ENCODE peak calls at places on chromosomes 3 and 15, in four cellular contexts. One of them, this sample, is unnamed.

GRCh38 chr3:129122697-129123055 is 1.1 kb upstream of the RAB43 start:
- DNase-seq in SK-N-SH: no peak
- DNase-seq in H1: no peak
- DNase-seq in K562: no peak
- DNase-seq in this sample: no peak

GRCh38 chr3:105538483-105538882 is 171.8 kb downstream of the ALCAM start:
- DNase-seq in SK-N-SH: no peak
- DNase-seq in H1: no peak
- DNase-seq in K562: no peak
- DNase-seq in this sample: no peak

GRCh38 chr3:170469151-170470062 is 50.7 kb downstream of the CLDN11 start:
- DNase-seq in SK-N-SH: peak
- DNase-seq in H1: no peak
- DNase-seq in K562: no peak
- DNase-seq in this sample: no peak

GRCh38 chr15:31207246-31207645 is 105.7 kb upstream of the TRPM1 start:
- DNase-seq in SK-N-SH: no peak
- DNase-seq in H1: no peak
- DNase-seq in K562: no peak
- DNase-seq in this sample: no peak

GRCh38 chr3:933311-933710 is 159.5 kb upstream of the CNTN6 start:
- DNase-seq in SK-N-SH: no peak
- DNase-seq in H1: no peak
- DNase-seq in K562: no peak
- DNase-seq in this sample: no peak

GRCh38 chr3:49600781-49601180 is 46.5 kb downstream of the BSN start:
- DNase-seq in SK-N-SH: no peak
- DNase-seq in H1: no peak
- DNase-seq in K562: no peak
- DNase-seq in this sample: no peak

GRCh38 chr3:70851066-70851465 is 538.6 kb upstream of the MDFIC2 start:
- DNase-seq in SK-N-SH: no peak
- DNase-seq in H1: no peak
- DNase-seq in K562: no peak
- DNase-seq in this sample: no peak

GRCh38 chr15:51375966-51376640 is 34.6 kb downstream of the GLDN start:
- DNase-seq in SK-N-SH: no peak
- DNase-seq in H1: no peak
- DNase-seq in K562: no peak
- DNase-seq in this sample: no peak

GRCh38 chr3:157438371-157438735 is 1.7 kb downstream of the PTX3 start:
- DNase-seq in SK-N-SH: peak
- DNase-seq in H1: no peak
- DNase-seq in K562: no peak
- DNase-seq in this sample: no peak

GRCh38 chr15:40246496-40247275 is 7.8 kb downstream of the PAK6 start:
- DNase-seq in SK-N-SH: no peak
- DNase-seq in H1: no peak
- DNase-seq in K562: no peak
- DNase-seq in this sample: no peak

GRCh38 chr15:33581032-33581431 is 270.3 kb downstream of the RYR3 start:
- DNase-seq in SK-N-SH: no peak
- DNase-seq in H1: no peak
- DNase-seq in K562: no peak
- DNase-seq in this sample: no peak

GRCh38 chr3:177729939-177730700 is 532.8 kb upstream of the TBL1XR1 start:
- DNase-seq in SK-N-SH: peak
- DNase-seq in H1: no peak
- DNase-seq in K562: no peak
- DNase-seq in this sample: no peak

GRCh38 chr3:184196536-184196935 is 10.5 kb downstream of the ABCF3 start:
- DNase-seq in SK-N-SH: no peak
- DNase-seq in H1: no peak
- DNase-seq in K562: no peak
- DNase-seq in this sample: no peak

GRCh38 chr15:23695282-23695681 is 8.2 kb upstream of the NDN start:
- DNase-seq in SK-N-SH: no peak
- DNase-seq in H1: no peak
- DNase-seq in K562: no peak
- DNase-seq in this sample: no peak
- TF ChIP-seq NRF1 in SK-N-SH: no peak
- TF ChIP-seq NRF1 in H1: no peak
- TF ChIP-seq NRF1 in K562: no peak
- TF ChIP-seq NRF1 in this sample: no peak

GRCh38 chr15:89904519-89904918 is 8.2 kb downstream of the ARPIN start:
- DNase-seq in SK-N-SH: no peak
- DNase-seq in H1: no peak
- DNase-seq in K562: no peak
- DNase-seq in this sample: no peak

GRCh38 chr15:89905846-89906378 is 6.8 kb downstream of the ARPIN start:
- DNase-seq in SK-N-SH: no peak
- DNase-seq in H1: no peak
- DNase-seq in K562: no peak
- DNase-seq in this sample: no peak

GRCh38 chr15:89909611-89910010 is 3.1 kb downstream of the ARPIN start:
- DNase-seq in SK-N-SH: no peak
- DNase-seq in H1: no peak
- DNase-seq in K562: no peak
- DNase-seq in this sample: no peak

GRCh38 chr15:89908226-89908625 is 4.5 kb downstream of the ARPIN start:
- DNase-seq in SK-N-SH: no peak
- DNase-seq in H1: no peak
- DNase-seq in K562: no peak
- DNase-seq in this sample: no peak

DNA sequence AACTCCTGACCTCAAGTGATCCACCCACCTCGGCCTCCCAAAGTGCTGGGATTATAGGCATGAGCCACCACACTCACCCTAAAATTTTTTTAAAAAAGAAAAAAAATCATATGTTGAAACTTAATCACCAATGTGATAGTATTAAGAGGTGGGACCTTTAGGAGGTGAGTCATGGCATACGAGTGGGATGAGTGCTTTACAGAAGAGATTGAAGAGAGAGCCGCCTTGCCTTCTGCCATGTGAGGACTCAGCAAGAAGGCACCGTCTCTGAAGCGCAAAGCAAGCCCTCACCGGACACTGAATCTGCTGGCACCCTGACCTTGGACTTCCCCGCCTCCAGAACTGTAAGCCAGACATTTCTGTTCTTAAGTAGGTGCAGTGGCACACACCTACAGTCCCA is 5.5 kb downstream of the ARPIN start:
- DNase-seq in SK-N-SH: no peak
- DNase-seq in H1: no peak
- DNase-seq in K562: no peak
- DNase-seq in this sample: no peak
- TF ChIP-seq NRF1 in SK-N-SH: no peak
- TF ChIP-seq NRF1 in H1: no peak
- TF ChIP-seq NRF1 in K562: no peak
- TF ChIP-seq NRF1 in this sample: no peak

GRCh38 chr15:63372753-63373152 is 8.9 kb downstream of the CA12 start:
- DNase-seq in SK-N-SH: peak
- DNase-seq in H1: no peak
- DNase-seq in K562: no peak
- DNase-seq in this sample: no peak

GRCh38 chr15:63372018-63372705 is 9.5 kb downstream of the CA12 start:
- DNase-seq in SK-N-SH: no peak
- DNase-seq in H1: no peak
- DNase-seq in K562: peak
- DNase-seq in this sample: no peak

GRCh38 chr15:63373866-63374548 is 7.6 kb downstream of the CA12 start:
- DNase-seq in SK-N-SH: no peak
- DNase-seq in H1: no peak
- DNase-seq in K562: no peak
- DNase-seq in this sample: no peak

GRCh38 chr15:63373330-63373729 is 8.3 kb downstream of the CA12 start:
- DNase-seq in SK-N-SH: no peak
- DNase-seq in H1: no peak
- DNase-seq in K562: peak
- DNase-seq in this sample: no peak

DNA sequence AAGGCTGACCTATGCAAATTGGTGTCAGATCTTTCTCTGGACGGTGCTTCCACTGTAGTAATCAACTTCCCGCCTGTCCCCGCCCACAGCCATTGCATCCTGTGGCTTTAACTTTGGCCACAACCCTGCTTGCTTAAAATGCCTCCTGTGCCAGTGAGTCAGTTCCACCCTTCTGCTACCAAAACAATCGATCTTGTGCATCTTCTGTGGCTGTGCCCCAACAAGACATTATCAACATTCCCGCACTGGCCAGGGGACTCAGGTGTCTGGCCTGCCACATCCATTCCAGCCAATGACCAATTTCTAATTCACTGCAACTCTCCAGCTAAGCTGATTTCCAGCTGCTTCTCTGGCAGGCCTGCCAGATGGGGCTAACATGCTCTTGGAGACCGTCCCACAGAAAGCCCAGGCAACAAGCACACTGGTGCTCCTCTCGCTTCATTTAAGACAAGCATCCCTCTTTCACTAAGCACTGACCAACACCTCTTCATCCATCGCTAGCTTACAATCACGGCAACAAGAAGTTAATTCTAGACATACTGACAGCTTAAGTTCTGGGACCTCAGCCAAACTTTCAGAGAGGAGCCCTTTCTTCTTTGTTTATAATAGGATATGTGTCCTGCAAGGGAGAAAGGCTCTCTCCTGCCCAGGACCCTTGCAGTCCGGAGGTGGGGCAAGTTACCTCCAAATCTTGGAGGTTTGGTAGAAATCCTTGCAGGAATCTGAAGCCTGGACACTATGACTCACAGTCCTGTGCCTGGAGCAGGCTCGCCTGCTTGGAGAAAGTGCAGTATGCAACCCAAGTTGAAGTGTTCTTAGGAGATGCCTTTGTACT is 6.7 kb downstream of the CA12 start:
- DNase-seq in SK-N-SH: no peak
- DNase-seq in H1: no peak
- DNase-seq in K562: no peak
- DNase-seq in this sample: no peak
- TF ChIP-seq NRF1 in SK-N-SH: no peak
- TF ChIP-seq NRF1 in H1: no peak
- TF ChIP-seq NRF1 in K562: no peak
- TF ChIP-seq NRF1 in this sample: no peak

GRCh38 chr3:151086484-151087456 is 1.3 kb downstream of the MED12L start:
- DNase-seq in SK-N-SH: peak
- DNase-seq in H1: no peak
- DNase-seq in K562: no peak
- DNase-seq in this sample: no peak
- TF ChIP-seq NRF1 in SK-N-SH: no peak
- TF ChIP-seq NRF1 in H1: no peak
- TF ChIP-seq NRF1 in K562: no peak
- TF ChIP-seq NRF1 in this sample: no peak

GRCh38 chr3:146421814-146422748 is 47.3 kb downstream of the PLSCR2 start:
- DNase-seq in SK-N-SH: no peak
- DNase-seq in H1: no peak
- DNase-seq in K562: no peak
- DNase-seq in this sample: no peak
- TF ChIP-seq NRF1 in SK-N-SH: no peak
- TF ChIP-seq NRF1 in H1: no peak
- TF ChIP-seq NRF1 in K562: no peak
- TF ChIP-seq NRF1 in this sample: no peak

This sample was measured in GM12878.